ENCODE peak calls at places on chromosomes 7 and 10, in nine cellular contexts. B is cardiac fibroblast, M is mucosa of descending colon, X is endothelial cell, Y is body of pancreas, Z is ovary, N is suprapubic skin, P is retinal pigment epithelial cell, W is cardiac muscle cell. L is an unnamed sample.

GRCh38 chr7:130959743-130960207 is 225.8 kb upstream of the KLF14 start:
- DNase-seq in B (peak), M (no peak), X (no peak), Y (no peak), Z (no peak), N (no peak), P (no peak), W (peak), L (peak)

GRCh38 chr7:17769918-17770317 is 170.4 kb downstream of the SNX13 start:
- DNase-seq in B (peak), M (peak), X (peak), Y (peak), Z (peak), N (no peak), P (no peak), W (peak), L (peak)

GRCh38 chr7:82578430-82578829 is 134.9 kb upstream of the CACNA2D1 start:
- DNase-seq in B (peak), M (no peak), X (no peak), Y (no peak), Z (no peak), N (no peak), P (no peak), W (peak), L (no peak)

GRCh38 chr7:68787586-68787985 is 810.7 kb upstream of the AUTS2 start:
- DNase-seq in B (no peak), M (no peak), X (no peak), Y (no peak), Z (no peak), N (no peak), P (no peak), W (no peak), L (no peak)

GRCh38 chr10:71250842-71251241 is 38.5 kb downstream of the UNC5B start:
- DNase-seq in B (no peak), M (no peak), X (no peak), Y (no peak), Z (no peak), N (no peak), P (no peak), W (no peak), L (no peak)

GRCh38 chr10:131644864-131645658 is 255.7 kb upstream of the PPP2R2D start:
- DNase-seq in B (no peak), M (no peak), X (no peak), Y (no peak), Z (no peak), N (no peak), P (no peak), W (no peak), L (no peak)

GRCh38 chr10:5094265-5095205 is at the start of gene AKR1C3:
- DNase-seq in B (peak), M (no peak), X (no peak), Y (no peak), Z (no peak), N (no peak), P (no peak), W (peak), L (peak)

GRCh38 chr7:145718129-145718528 is 398.5 kb upstream of the CNTNAP2 start:
- DNase-seq in B (no peak), M (no peak), X (no peak), Y (no peak), Z (no peak), N (no peak), P (no peak), W (no peak), L (no peak)

GRCh38 chr7:75885011-75885410 is 6.2 kb downstream of the RHBDD2 start:
- DNase-seq in B (no peak), M (no peak), X (no peak), Y (no peak), Z (no peak), N (no peak), P (no peak), W (no peak), L (no peak)

GRCh38 chr7:90595801-90596683 is at the start of gene CDK14:
- DNase-seq in B (peak), M (peak), X (peak), Y (peak), Z (peak), N (peak), P (no peak), W (peak), L (peak)

GRCh38 chr7:93018666-93019065 is 99.1 kb downstream of the SAMD9 start:
- DNase-seq in B (no peak), M (no peak), X (no peak), Y (no peak), Z (no peak), N (no peak), P (no peak), W (no peak), L (no peak)

GRCh38 chr7:17105701-17106100 is 192.8 kb upstream of the AHR start:
- DNase-seq in B (peak), M (no peak), X (no peak), Y (no peak), Z (no peak), N (no peak), P (no peak), W (no peak), L (no peak)

GRCh38 chr10:75191821-75192568 is 18.6 kb upstream of the VDAC2 start:
- DNase-seq in B (peak), M (peak), X (no peak), Y (peak), Z (peak), N (peak), P (peak), W (peak), L (peak)

GRCh38 chr7:17681965-17682364 is 258.3 kb downstream of the SNX13 start:
- DNase-seq in B (peak), M (no peak), X (no peak), Y (no peak), Z (no peak), N (no peak), P (no peak), W (peak), L (no peak)

GRCh38 chr7:79298145-79298760 is 155.2 kb downstream of the MAGI2 start:
- DNase-seq in B (peak), M (no peak), X (peak), Y (peak), Z (no peak), N (no peak), P (no peak), W (peak), L (peak)

GRCh38 chr10:95397747-95398146 is 106.9 kb upstream of the PDLIM1 start:
- DNase-seq in B (no peak), M (no peak), X (no peak), Y (no peak), Z (no peak), N (no peak), P (no peak), W (no peak), L (no peak)

GRCh38 chr7:116953727-116954442 is 584 bp downstream of the ST7 start:
- DNase-seq in B (peak), M (peak), X (peak), Y (peak), Z (peak), N (peak), P (peak), W (peak), L (peak)

GRCh38 chr7:68706291-68706690 is 892.0 kb upstream of the AUTS2 start:
- DNase-seq in B (peak), M (no peak), X (no peak), Y (no peak), Z (no peak), N (no peak), P (peak), W (peak), L (no peak)

GRCh38 chr10:62794306-62794705 is 10.2 kb upstream of the ADO start:
- DNase-seq in B (no peak), M (no peak), X (no peak), Y (no peak), Z (no peak), N (no peak), P (no peak), W (peak), L (no peak)

GRCh38 chr10:23525406-23525805 is 86.5 kb downstream of the OTUD1 start:
- DNase-seq in B (peak), M (no peak), X (no peak), Y (peak), Z (no peak), N (no peak), P (no peak), W (peak), L (peak)

GRCh38 chr7:65287023-65287422 is 86.6 kb upstream of the ZNF92 start:
- DNase-seq in B (no peak), M (no peak), X (no peak), Y (no peak), Z (no peak), N (no peak), P (no peak), W (peak), L (no peak)

GRCh38 chr10:71589617-71590551 is 129.7 kb downstream of the C10orf105 start:
- DNase-seq in B (no peak), M (no peak), X (no peak), Y (no peak), Z (no peak), N (no peak), P (no peak), W (peak), L (no peak)

GRCh38 chr10:16853201-16853600 is 36.0 kb upstream of the RSU1 start:
- DNase-seq in B (peak), M (no peak), X (no peak), Y (no peak), Z (no peak), N (no peak), P (no peak), W (peak), L (no peak)

GRCh38 chr10:91034494-91035157 is 113.7 kb upstream of the ANKRD1 start:
- DNase-seq in B (peak), M (peak), X (no peak), Y (peak), Z (peak), N (no peak), P (peak), W (peak), L (no peak)

GRCh38 chr7:99752354-99752753 is 17.4 kb upstream of the CYP3A7 start:
- DNase-seq in B (peak), M (peak), X (no peak), Y (peak), Z (no peak), N (no peak), P (no peak), W (no peak), L (no peak)

GRCh38 chr7:78770422-78771410 is 682.8 kb downstream of the MAGI2 start:
- DNase-seq in B (no peak), M (no peak), X (no peak), Y (no peak), Z (no peak), N (no peak), P (no peak), W (no peak), L (no peak)

GRCh38 chr10:62554632-62555199 is 180.5 kb downstream of the ZNF365 start:
- DNase-seq in B (peak), M (no peak), X (no peak), Y (peak), Z (no peak), N (no peak), P (no peak), W (peak), L (peak)

GRCh38 chr10:114916653-114917052 is 21.3 kb upstream of the TRUB1 start:
- DNase-seq in B (no peak), M (no peak), X (no peak), Y (no peak), Z (no peak), N (no peak), P (no peak), W (no peak), L (no peak)

GRCh38 chr10:124106241-124106905 is 13.0 kb upstream of the CHST15 start:
- DNase-seq in B (peak), M (peak), X (no peak), Y (peak), Z (peak), N (no peak), P (peak), W (peak), L (peak)

GRCh38 chr7:149195180-149196150 is at the start of gene ZNF282:
- DNase-seq in B (peak), M (peak), X (peak), Y (peak), Z (peak), N (peak), P (peak), W (peak), L (peak)

DNA sequence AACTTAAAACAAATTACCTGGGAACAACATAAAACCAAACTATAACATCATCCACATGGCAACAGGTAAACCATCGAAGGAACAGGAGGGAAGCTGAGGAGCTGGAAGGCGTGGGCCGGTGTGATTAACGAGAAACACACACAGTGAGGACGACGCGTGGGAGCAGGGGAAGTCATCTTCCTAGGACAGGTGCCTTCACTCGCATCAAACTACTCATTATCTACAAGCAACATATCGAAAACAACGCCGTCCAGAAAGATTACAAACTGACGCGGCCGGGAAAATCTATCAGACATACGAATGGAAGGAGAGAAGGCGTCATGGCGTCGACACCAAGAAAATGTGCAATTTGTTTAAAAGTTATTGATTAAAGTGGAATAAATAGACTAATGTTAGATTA is 581.5 kb downstream of the DNAJB6 start:
- DNase-seq in B (no peak), M (no peak), X (no peak), Y (no peak), Z (no peak), N (peak), P (no peak), W (no peak), L (no peak)
- TF ChIP-seq CTCF in B (no peak), M (no peak), X (no peak), Y (no peak), Z (no peak), N (no peak), P (no peak), W (no peak), L (no peak)

GRCh38 chr10:42865716-42866114 is 83.1 kb downstream of the BMS1 start:
- DNase-seq in B (no peak), M (no peak), X (no peak), Y (no peak), Z (no peak), N (peak), P (no peak), W (no peak), L (no peak)

GRCh38 chr10:42866115-42866995 is 83.8 kb downstream of the BMS1 start:
- DNase-seq in B (peak), M (peak), X (peak), Y (peak), Z (peak), N (peak), P (peak), W (peak), L (peak)

GRCh38 chr10:42867571-42867970 is 85.0 kb downstream of the BMS1 start:
- DNase-seq in B (no peak), M (no peak), X (no peak), Y (no peak), Z (no peak), N (no peak), P (no peak), W (no peak), L (no peak)

GRCh38 chr10:42868530-42868929 is 85.9 kb downstream of the BMS1 start:
- DNase-seq in B (no peak), M (no peak), X (no peak), Y (no peak), Z (no peak), N (no peak), P (no peak), W (no peak), L (no peak)

DNA sequence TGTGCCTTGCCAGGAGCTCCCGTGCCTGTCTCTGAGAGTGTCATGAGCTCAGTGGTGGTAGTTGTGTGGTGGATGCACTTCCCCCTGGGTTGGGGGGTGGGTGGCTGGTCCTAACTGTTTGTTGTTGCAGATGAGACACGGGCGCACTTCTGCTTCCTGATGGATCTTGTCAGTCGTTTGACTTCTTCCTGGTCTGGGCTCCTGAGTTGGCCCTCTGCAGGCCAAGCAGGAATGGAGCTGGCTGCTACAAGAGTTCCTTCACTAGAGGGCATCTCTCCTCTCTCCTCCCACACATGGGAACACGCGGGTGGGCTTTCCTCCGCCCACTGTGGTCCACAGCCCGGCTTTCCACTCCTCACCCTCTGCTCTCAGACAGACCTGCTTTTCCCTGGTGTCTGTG is 82.0 kb downstream of the BMS1 start:
- DNase-seq in B (peak), M (peak), X (peak), Y (no peak), Z (no peak), N (no peak), P (no peak), W (peak), L (peak)
- TF ChIP-seq CTCF in B (peak), M (no peak), X (no peak), Y (no peak), Z (no peak), N (no peak), P (peak), W (peak), L (no peak)

GRCh38 chr7:128727239-128727638 is 11.9 kb upstream of the CALU start:
- DNase-seq in B (no peak), M (no peak), X (no peak), Y (no peak), Z (no peak), N (no peak), P (no peak), W (no peak), L (no peak)

GRCh38 chr7:128731184-128731583 is 8.0 kb upstream of the CALU start:
- DNase-seq in B (no peak), M (no peak), X (no peak), Y (no peak), Z (no peak), N (no peak), P (no peak), W (no peak), L (no peak)

GRCh38 chr7:128726673-128727072 is 12.5 kb upstream of the CALU start:
- DNase-seq in B (no peak), M (no peak), X (no peak), Y (no peak), Z (no peak), N (no peak), P (no peak), W (no peak), L (no peak)

GRCh38 chr7:128728608-128729007 is 10.6 kb upstream of the CALU start:
- DNase-seq in B (no peak), M (no peak), X (no peak), Y (no peak), Z (no peak), N (no peak), P (no peak), W (peak), L (no peak)

DNA sequence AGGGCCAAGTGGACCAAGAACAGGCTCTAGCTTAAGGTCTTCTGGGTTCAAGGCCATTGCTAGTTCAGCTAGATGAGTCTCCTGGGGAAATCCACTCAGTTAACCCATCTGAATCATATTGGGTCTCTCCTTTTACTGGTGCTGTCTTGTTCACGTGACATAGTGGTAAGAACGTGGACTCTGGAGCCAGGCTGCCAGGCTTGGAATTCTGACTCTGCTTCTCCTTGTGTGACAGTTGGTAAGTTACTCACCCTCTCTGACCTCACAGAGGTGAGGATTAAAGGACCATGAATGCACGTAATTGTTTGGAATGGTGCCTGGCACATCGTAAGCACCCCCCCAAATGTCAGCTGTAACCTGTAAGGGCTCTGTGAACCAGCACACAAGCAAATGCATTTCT is 9.7 kb upstream of the CALU start:
- DNase-seq in B (no peak), M (no peak), X (no peak), Y (no peak), Z (no peak), N (no peak), P (no peak), W (no peak), L (no peak)
- TF ChIP-seq CTCF in B (no peak), M (no peak), X (no peak), Y (no peak), Z (no peak), N (no peak), P (no peak), W (no peak), L (no peak)

GRCh38 chr10:47238331-47239095 is 61.5 kb upstream of the GDF10 start:
- DNase-seq in B (no peak), M (no peak), X (no peak), Y (no peak), Z (no peak), N (no peak), P (no peak), W (no peak), L (no peak)

GRCh38 chr10:47239211-47239610 is 60.8 kb upstream of the GDF10 start:
- DNase-seq in B (no peak), M (no peak), X (no peak), Y (no peak), Z (no peak), N (no peak), P (no peak), W (peak), L (no peak)

GRCh38 chr10:47241946-47242900 is 57.8 kb upstream of the GDF10 start:
- DNase-seq in B (no peak), M (no peak), X (no peak), Y (no peak), Z (no peak), N (no peak), P (no peak), W (no peak), L (no peak)

GRCh38 chr10:47241256-47241655 is 58.7 kb upstream of the GDF10 start:
- DNase-seq in B (no peak), M (no peak), X (no peak), Y (no peak), Z (no peak), N (no peak), P (no peak), W (no peak), L (no peak)

GRCh38 chr10:47240173-47240572 is 59.8 kb upstream of the GDF10 start:
- DNase-seq in B (no peak), M (no peak), X (no peak), Y (no peak), Z (no peak), N (no peak), P (no peak), W (no peak), L (no peak)
- TF ChIP-seq CTCF in B (no peak), M (no peak), X (no peak), Y (no peak), Z (no peak), N (no peak), P (no peak), W (no peak), L (no peak)

GRCh38 chr7:140230862-140231778 is 54.3 kb upstream of the KDM7A start:
- DNase-seq in B (peak), M (peak), X (peak), Y (peak), Z (peak), N (peak), P (peak), W (peak), L (peak)
- TF ChIP-seq CTCF in B (no peak), M (no peak), X (no peak), Y (no peak), Z (no peak), N (no peak), P (no peak), W (no peak), L (no peak)

DNA sequence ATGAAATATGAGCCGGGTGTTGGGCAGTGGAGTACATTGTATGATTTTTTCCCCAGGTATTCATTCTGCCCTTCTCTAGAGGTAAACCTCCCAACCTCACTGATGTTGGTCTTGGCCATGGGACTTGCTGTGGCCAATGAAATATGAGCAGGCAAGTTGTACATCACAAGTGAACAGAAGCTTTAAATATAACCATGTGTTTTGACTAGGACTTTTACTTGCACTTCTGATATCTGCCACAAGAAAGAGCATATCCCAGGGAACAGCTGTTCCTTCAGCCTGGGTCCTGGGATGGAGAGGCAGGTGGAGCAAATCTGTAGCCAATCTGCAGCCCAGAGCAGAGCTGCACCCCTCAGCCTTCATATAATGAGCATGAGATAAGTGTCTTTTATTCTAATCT is 109.8 kb upstream of the PALS2 start:
- DNase-seq in B (no peak), M (no peak), X (no peak), Y (no peak), Z (no peak), N (no peak), P (no peak), W (no peak), L (no peak)
- TF ChIP-seq CTCF in B (no peak), M (no peak), X (no peak), Y (no peak), Z (no peak), N (no peak), P (no peak), W (no peak), L (no peak)

GRCh38 chr10:57716884-57717283 is 550.8 kb downstream of the IPMK start:
- DNase-seq in B (peak), M (no peak), X (no peak), Y (no peak), Z (no peak), N (no peak), P (no peak), W (peak), L (peak)
- TF ChIP-seq CTCF in B (peak), M (no peak), X (peak), Y (no peak), Z (no peak), N (no peak), P (peak), W (peak), L (peak)